ENCODE peak calls at places on chromosomes 4 and X, in seven cellular contexts. I, B, N, X, F, L and E are unnamed samples.

GRCh38 chr4:26369132-26370036 is 48.6 kb downstream of the RBPJ start:
- DNase-seq in I (no peak), B (no peak), N (no peak), X (no peak), F (no peak), L (no peak), E (no peak)

GRCh38 chr4:57136281-57136680 is 26.1 kb upstream of the IGFBP7 start:
- DNase-seq in I (no peak), B (no peak), N (peak; percentile 41), X (no peak), F (no peak), L (no peak), E (no peak)

GRCh38 chr4:24118031-24118430 is 228.2 kb upstream of the PPARGC1A start:
- DNase-seq in I (no peak), B (no peak), N (no peak), X (no peak), F (no peak), L (no peak), E (no peak)

GRCh38 chr4:6192245-6192644 is 8.1 kb downstream of the JAKMIP1 start:
- DNase-seq in I (no peak), B (peak; percentile 17), N (peak; percentile 19), X (no peak), F (no peak), L (no peak), E (no peak)

GRCh38 chr4:125433453-125433852 is 118.7 kb downstream of the FAT4 start:
- DNase-seq in I (no peak), B (no peak), N (no peak), X (no peak), F (no peak), L (no peak), E (no peak)

GRCh38 chr4:3703677-3704521 is 62.3 kb upstream of the ADRA2C start:
- DNase-seq in I (no peak), B (peak; percentile 30), N (no peak), X (no peak), F (no peak), L (peak; percentile 36), E (no peak)

GRCh38 chr4:152255437-152255836 is 280.5 kb downstream of the FBXW7 start:
- DNase-seq in I (no peak), B (no peak), N (peak; percentile 51), X (peak; percentile 48), F (no peak), L (no peak), E (no peak)

GRCh38 chr4:141711211-141711610 is 74.8 kb downstream of the IL15 start:
- DNase-seq in I (no peak), B (no peak), N (peak; percentile 61), X (no peak), F (no peak), L (no peak), E (no peak)

GRCh38 chr4:82851902-82852750 is 38.8 kb downstream of the SEC31A start:
- DNase-seq in I (no peak), B (no peak), N (peak; percentile 60), X (peak; percentile 33), F (no peak), L (no peak), E (no peak)

GRCh38 chr4:81493895-81494490 is 22.3 kb upstream of the RASGEF1B start:
- DNase-seq in I (no peak), B (no peak), N (no peak), X (no peak), F (no peak), L (no peak), E (no peak)

GRCh38 chrX:107673933-107674479 is 45.7 kb downstream of the PRPS1 start:
- DNase-seq in I (peak; percentile 93), B (no peak), N (no peak), X (no peak), F (peak; percentile 90), L (peak; percentile 93), E (no peak)

GRCh38 chr4:52824270-52824602 is 37.9 kb upstream of the RASL11B start:
- DNase-seq in I (no peak), B (no peak), N (no peak), X (no peak), F (no peak), L (peak; percentile 63), E (no peak)

GRCh38 chr4:6962211-6963041 is 52.8 kb downstream of the TBC1D14 start:
- DNase-seq in I (peak; percentile 36), B (no peak), N (no peak), X (no peak), F (no peak), L (no peak), E (no peak)

GRCh38 chrX:128975716-128976115 is 547.6 kb downstream of the SMARCA1 start:
- DNase-seq in I (no peak), B (peak; percentile 68), N (peak; percentile 33), X (no peak), F (no peak), L (no peak), E (peak; percentile 40)

GRCh38 chrX:43750248-43750676 is 94.2 kb downstream of the MAOA start:
- DNase-seq in I (peak; percentile 69), B (no peak), N (peak; percentile 71), X (peak; percentile 31), F (peak; percentile 62), L (peak; percentile 49), E (peak; percentile 45)

GRCh38 chr4:132332932-132333722 is 816.0 kb upstream of the PCDH10 start:
- DNase-seq in I (no peak), B (no peak), N (peak; percentile 21), X (peak; percentile 21), F (no peak), L (no peak), E (peak; percentile 5)
- TF ChIP-seq CTCF in I (peak; percentile 25), B (no peak), N (peak; percentile 57), X (peak; percentile 9), F (no peak), L (peak; percentile 16), E (peak; percentile 23)

GRCh38 chr4:111811661-111812060 is 333.6 kb upstream of the FAM241A start:
- DNase-seq in I (no peak), B (no peak), N (no peak), X (no peak), F (no peak), L (no peak), E (no peak)

GRCh38 chr4:111807556-111807955 is 337.7 kb upstream of the FAM241A start:
- DNase-seq in I (no peak), B (no peak), N (no peak), X (no peak), F (no peak), L (no peak), E (no peak)

GRCh38 chr4:111806331-111806730 is 338.9 kb upstream of the FAM241A start:
- DNase-seq in I (no peak), B (no peak), N (peak; percentile 40), X (peak; percentile 46), F (no peak), L (no peak), E (peak; percentile 46)

GRCh38 chr4:111812760-111813159 is 332.5 kb upstream of the FAM241A start:
- DNase-seq in I (no peak), B (no peak), N (no peak), X (no peak), F (no peak), L (no peak), E (no peak)

GRCh38 chr4:111808174-111808573 is 337.1 kb upstream of the FAM241A start:
- DNase-seq in I (no peak), B (no peak), N (no peak), X (no peak), F (no peak), L (no peak), E (no peak)
- H3K27me3 ChIP-seq in I (no peaks in the 10 kb centered on the region), B (no peaks in the 10 kb centered on the region), N (peaks cover 55% of the 10 kb centered on the region), X (no peaks in the 10 kb centered on the region), F (no peaks in the 10 kb centered on the region), L (peaks cover 10% of the 10 kb centered on the region), E (no peaks in the 10 kb centered on the region)

DNA sequence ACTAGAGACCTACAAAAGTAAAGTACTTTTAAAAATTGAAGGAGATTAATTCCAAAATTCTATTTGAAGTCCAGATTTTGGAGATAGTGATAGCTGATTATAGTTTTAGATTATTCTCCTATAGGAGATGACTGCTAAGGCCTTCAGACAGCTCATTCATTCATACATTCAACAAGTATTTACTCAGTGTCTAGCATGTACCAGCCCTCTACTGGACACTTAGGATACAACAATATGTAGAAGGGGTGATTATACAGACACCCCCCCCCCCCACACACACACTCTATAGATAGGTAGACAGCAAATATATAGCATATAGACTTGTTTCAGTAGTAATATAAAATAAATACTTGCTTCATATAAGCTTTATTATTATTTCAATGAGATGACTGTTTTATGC is 60.4 kb upstream of the TAF9B start:
- DNase-seq in I (no peak), B (no peak), N (peak; percentile 67), X (peak; percentile 8), F (no peak), L (no peak), E (peak; percentile 3)
- TF ChIP-seq CTCF in I (peak; percentile 20), B (no peak), N (peak; percentile 61), X (no peak), F (no peak), L (no peak), E (peak; percentile 41)

DNA sequence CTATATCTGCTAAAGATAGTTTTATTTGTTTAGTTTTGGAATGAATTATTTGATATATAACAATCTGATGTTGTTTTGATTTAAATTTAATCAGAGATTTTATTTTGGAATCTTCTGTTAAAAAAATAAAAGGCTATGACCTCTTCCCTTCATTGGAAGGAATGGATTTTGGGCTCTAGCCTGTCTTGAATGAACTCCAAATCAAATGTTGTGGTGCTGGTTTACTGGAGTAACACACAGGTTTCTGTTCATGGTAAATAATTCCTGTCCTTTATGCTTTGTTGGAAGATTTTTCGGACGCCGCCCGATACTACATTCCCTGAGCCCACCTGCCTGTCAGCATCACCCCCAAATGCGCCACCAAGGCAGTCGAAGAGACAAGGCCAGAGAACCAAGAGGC is 291.1 kb downstream of the ARHGAP10 start:
- DNase-seq in I (no peak), B (no peak), N (no peak), X (no peak), F (no peak), L (no peak), E (no peak)
- H3K27me3 ChIP-seq in I (no peaks in the 10 kb centered on the region), B (no peaks in the 10 kb centered on the region), N (no peaks in the 10 kb centered on the region), X (no peaks in the 10 kb centered on the region), F (no peaks in the 10 kb centered on the region), L (no peaks in the 10 kb centered on the region), E (no peaks in the 10 kb centered on the region)